ENCODE peak calls at places on chromosomes 11 and 22, in four cellular contexts. N, Z, T and M are unnamed samples.

GRCh38 chr11:3854977-3855807 is at the start of gene STIM1:
- DNase-seq in Z (peak), N (peak), T (peak), M (peak)

GRCh38 chr11:124285610-124286344 is 28.0 kb downstream of the OR8D1 start:
- DNase-seq in N (no peak), T (no peak), Z (peak), M (no peak)

GRCh38 chr11:126282742-126283591 is at the start of gene TIRAP:
- DNase-seq in T (peak), N (peak), Z (peak), M (peak)

GRCh38 chr11:72326151-72326842 is 82.3 kb upstream of the PHOX2A start:
- DNase-seq in N (peak), Z (peak), T (no peak), M (no peak)

GRCh38 chr11:95923730-95924413 is at the start of gene MTMR2:
- DNase-seq in Z (peak), N (peak), T (peak), M (peak)

GRCh38 chr11:34830648-34831047 is 85.5 kb downstream of the APIP start:
- DNase-seq in T (no peak), Z (peak), N (no peak), M (peak)

GRCh38 chr11:113338730-113339129 is 24.3 kb downstream of the TTC12 start:
- DNase-seq in T (no peak), Z (no peak), N (no peak), M (peak)

GRCh38 chr11:98107736-98108135 is 913.0 kb upstream of the CNTN5 start:
- DNase-seq in T (peak), Z (no peak), N (no peak), M (peak)

GRCh38 chr11:6932150-6932549 is 5.9 kb downstream of the ZNF215 start:
- DNase-seq in N (no peak), Z (no peak), T (no peak), M (no peak)

GRCh38 chr22:26461188-26461810 is 22.3 kb downstream of the HPS4 start:
- DNase-seq in Z (no peak), T (peak), N (peak), M (peak)

GRCh38 chr11:15010860-15011259 is 38.7 kb upstream of the CALCA start:
- DNase-seq in T (no peak), Z (no peak), N (no peak), M (no peak)

GRCh38 chr11:99069831-99070444 is 49.2 kb downstream of the CNTN5 start:
- DNase-seq in Z (peak), T (peak), N (no peak), M (peak)

GRCh38 chr11:66787934-66788758 is 55.1 kb upstream of the RCE1 start:
- DNase-seq in Z (no peak), T (no peak), N (no peak), M (no peak)

GRCh38 chr22:40602231-40602630 is 34.3 kb downstream of the MRTFA start:
- DNase-seq in T (no peak), N (no peak), Z (peak), M (no peak)

GRCh38 chr11:10568486-10568941 is at the start of gene LYVE1:
- DNase-seq in Z (peak), T (no peak), N (no peak), M (no peak)

GRCh38 chr11:117559698-117560097 is 232.0 kb downstream of the CEP164 start:
- DNase-seq in Z (no peak), T (no peak), N (no peak), M (no peak)

GRCh38 chr11:6725386-6725896 is 42.3 kb upstream of the MRPL17 start:
- DNase-seq in T (no peak), N (no peak), Z (no peak), M (no peak)

GRCh38 chr11:107840120-107840479 is 18.5 kb downstream of the SLC35F2 start:
- DNase-seq in N (no peak), Z (no peak), T (no peak), M (no peak)

GRCh38 chr22:30411780-30412179 is 13.8 kb upstream of the MTFP1 start:
- DNase-seq in Z (no peak), T (no peak), N (no peak), M (no peak)

GRCh38 chr11:36447514-36447913 is 62.6 kb downstream of the TRAF6 start:
- DNase-seq in T (no peak), Z (no peak), N (no peak), M (peak)

GRCh38 chr11:121449626-121450025 is 2.5 kb upstream of the SORL1 start:
- DNase-seq in Z (no peak), N (no peak), T (no peak), M (no peak)

GRCh38 chr11:86812981-86813380 is 12.6 kb downstream of the PRSS23 start:
- DNase-seq in Z (no peak), T (no peak), N (no peak), M (no peak)

GRCh38 chr11:92302766-92303165 is 78.1 kb downstream of the FAT3 start:
- DNase-seq in T (no peak), N (no peak), Z (peak), M (no peak)

GRCh38 chr11:79173615-79174014 is 267.2 kb downstream of the TENM4 start:
- DNase-seq in T (no peak), Z (peak), N (no peak), M (no peak)

GRCh38 chr11:59426361-59427067 is at the start of gene OR5A2:
- DNase-seq in Z (peak), N (no peak), T (peak), M (peak)

GRCh38 chr11:114279778-114280532 is 16.2 kb upstream of the NNMT start:
- DNase-seq in N (no peak), T (no peak), Z (peak), M (no peak)

GRCh38 chr11:80297808-80298460 is 857.1 kb upstream of the TENM4 start:
- DNase-seq in N (no peak), Z (peak), T (no peak), M (no peak)

GRCh38 chr11:106986673-106987072 is 31.6 kb downstream of the GUCY1A2 start:
- DNase-seq in N (no peak), Z (no peak), T (no peak), M (peak)

GRCh38 chr22:50399751-50400331 is 56.7 kb downstream of the PPP6R2 start:
- DNase-seq in N (peak), T (no peak), Z (no peak), M (peak)

GRCh38 chr22:39318507-39319283 is 728 bp downstream of the RPL3 start:
- DNase-seq in Z (no peak), N (no peak), T (no peak), M (peak)

GRCh38 chr11:19781351-19781750 is 68.7 kb downstream of the NAV2 start:
- DNase-seq in T (no peak), N (no peak), Z (no peak), M (no peak)

GRCh38 chr11:6320411-6321207 is at the start of gene CAVIN3:
- DNase-seq in Z (peak), T (no peak), N (peak), M (peak)